ENCODE peak calls at places on chromosomes 16 and 17, in ten cellular contexts. One of them, this sample, is unnamed.

GRCh38 chr16:19168173-19169080 is at the start of gene SYT17:
- DNase-seq in keratinocyte: no peak
- DNase-seq in DND-41: no peak
- DNase-seq in PC-3: peak; percentile 21
- DNase-seq in GM12878: no peak
- DNase-seq in MM.1S: no peak
- DNase-seq in neural progenitor cell: peak; percentile 68
- DNase-seq in HCT116: no peak
- DNase-seq in fibroblast of lung: no peak
- DNase-seq in PC-9: peak; percentile 74
- DNase-seq in this sample: no peak

GRCh38 chr17:39170558-39170957 is 4.6 kb upstream of the ARL5C start:
- DNase-seq in keratinocyte: no peak
- DNase-seq in DND-41: peak; percentile 45
- DNase-seq in PC-3: no peak
- DNase-seq in GM12878: no peak
- DNase-seq in MM.1S: no peak
- DNase-seq in neural progenitor cell: no peak
- DNase-seq in HCT116: no peak
- DNase-seq in fibroblast of lung: no peak
- DNase-seq in PC-9: no peak
- DNase-seq in this sample: no peak

GRCh38 chr16:2529061-2529931 is 1.9 kb downstream of the CEMP1 start:
- DNase-seq in keratinocyte: no peak
- DNase-seq in DND-41: no peak
- DNase-seq in PC-3: peak; percentile 29
- DNase-seq in GM12878: no peak
- DNase-seq in MM.1S: no peak
- DNase-seq in neural progenitor cell: no peak
- DNase-seq in HCT116: no peak
- DNase-seq in fibroblast of lung: no peak
- DNase-seq in PC-9: no peak
- DNase-seq in this sample: no peak

GRCh38 chr17:55726440-55726839 is 3.8 kb upstream of the TMEM100 start:
- DNase-seq in keratinocyte: peak; percentile 30
- DNase-seq in DND-41: no peak
- DNase-seq in PC-3: peak; percentile 70
- DNase-seq in GM12878: no peak
- DNase-seq in MM.1S: no peak
- DNase-seq in neural progenitor cell: no peak
- DNase-seq in HCT116: no peak
- DNase-seq in fibroblast of lung: peak; percentile 93
- DNase-seq in PC-9: no peak
- DNase-seq in this sample: no peak

GRCh38 chr16:85536073-85536410 is 77.1 kb upstream of the GSE1 start:
- DNase-seq in keratinocyte: no peak
- DNase-seq in DND-41: no peak
- DNase-seq in PC-3: no peak
- DNase-seq in GM12878: no peak
- DNase-seq in MM.1S: no peak
- DNase-seq in neural progenitor cell: no peak
- DNase-seq in HCT116: no peak
- DNase-seq in fibroblast of lung: no peak
- DNase-seq in PC-9: no peak
- DNase-seq in this sample: no peak

GRCh38 chr16:61024180-61024900 is 1011.9 kb downstream of the CDH8 start:
- DNase-seq in keratinocyte: no peak
- DNase-seq in DND-41: no peak
- DNase-seq in PC-3: no peak
- DNase-seq in GM12878: no peak
- DNase-seq in MM.1S: no peak
- DNase-seq in neural progenitor cell: peak; percentile 90
- DNase-seq in HCT116: no peak
- DNase-seq in fibroblast of lung: no peak
- DNase-seq in PC-9: no peak
- DNase-seq in this sample: no peak

GRCh38 chr16:80114699-80115098 is 426.1 kb upstream of the DYNLRB2 start:
- DNase-seq in keratinocyte: no peak
- DNase-seq in DND-41: no peak
- DNase-seq in PC-3: no peak
- DNase-seq in GM12878: no peak
- DNase-seq in MM.1S: peak; percentile 25
- DNase-seq in neural progenitor cell: no peak
- DNase-seq in HCT116: no peak
- DNase-seq in fibroblast of lung: peak; percentile 47
- DNase-seq in PC-9: no peak
- DNase-seq in this sample: no peak

GRCh38 chr17:29570521-29570920 is 2.0 kb downstream of the TP53I13 start:
- DNase-seq in keratinocyte: no peak
- DNase-seq in DND-41: peak; percentile 1
- DNase-seq in PC-3: no peak
- DNase-seq in GM12878: no peak
- DNase-seq in MM.1S: no peak
- DNase-seq in neural progenitor cell: no peak
- DNase-seq in HCT116: no peak
- DNase-seq in fibroblast of lung: no peak
- DNase-seq in PC-9: no peak
- DNase-seq in this sample: no peak

GRCh38 chr16:48611329-48612137 is 1.6 kb upstream of the N4BP1 start:
- DNase-seq in keratinocyte: peak; percentile 98
- DNase-seq in DND-41: no peak
- DNase-seq in PC-3: no peak
- DNase-seq in GM12878: peak; percentile 58
- DNase-seq in MM.1S: peak; percentile 50
- DNase-seq in neural progenitor cell: no peak
- DNase-seq in HCT116: no peak
- DNase-seq in fibroblast of lung: no peak
- DNase-seq in PC-9: peak; percentile 26
- DNase-seq in this sample: no peak

GRCh38 chr17:977163-977562 is 2.4 kb downstream of the NXN start:
- DNase-seq in keratinocyte: no peak
- DNase-seq in DND-41: no peak
- DNase-seq in PC-3: no peak
- DNase-seq in GM12878: no peak
- DNase-seq in MM.1S: no peak
- DNase-seq in neural progenitor cell: peak; percentile 26
- DNase-seq in HCT116: no peak
- DNase-seq in fibroblast of lung: peak; percentile 63
- DNase-seq in PC-9: no peak
- DNase-seq in this sample: no peak

GRCh38 chr16:7182510-7183109 is 150.0 kb upstream of the RBFOX1 start:
- DNase-seq in keratinocyte: no peak
- DNase-seq in DND-41: peak; percentile 18
- DNase-seq in PC-3: no peak
- DNase-seq in GM12878: no peak
- DNase-seq in MM.1S: no peak
- DNase-seq in neural progenitor cell: peak; percentile 87
- DNase-seq in HCT116: no peak
- DNase-seq in fibroblast of lung: no peak
- DNase-seq in PC-9: no peak
- DNase-seq in this sample: no peak

GRCh38 chr16:22123759-22124490 is 31.6 kb downstream of the VWA3A start:
- DNase-seq in keratinocyte: no peak
- DNase-seq in DND-41: no peak
- DNase-seq in PC-3: no peak
- DNase-seq in GM12878: no peak
- DNase-seq in MM.1S: no peak
- DNase-seq in neural progenitor cell: no peak
- DNase-seq in HCT116: no peak
- DNase-seq in fibroblast of lung: no peak
- DNase-seq in PC-9: no peak
- DNase-seq in this sample: no peak

GRCh38 chr16:57145046-57145963 is 40.5 kb downstream of the PSME3IP1 start:
- DNase-seq in keratinocyte: no peak
- DNase-seq in DND-41: no peak
- DNase-seq in PC-3: no peak
- DNase-seq in GM12878: no peak
- DNase-seq in MM.1S: no peak
- DNase-seq in neural progenitor cell: no peak
- DNase-seq in HCT116: no peak
- DNase-seq in fibroblast of lung: no peak
- DNase-seq in PC-9: no peak
- DNase-seq in this sample: no peak

GRCh38 chr17:82238562-82239201 is 9.8 kb downstream of the SLC16A3 start:
- DNase-seq in keratinocyte: peak; percentile 66
- DNase-seq in DND-41: peak; percentile 70
- DNase-seq in PC-3: peak; percentile 54
- DNase-seq in GM12878: no peak
- DNase-seq in MM.1S: no peak
- DNase-seq in neural progenitor cell: no peak
- DNase-seq in HCT116: no peak
- DNase-seq in fibroblast of lung: peak; percentile 87
- DNase-seq in PC-9: peak; percentile 79
- DNase-seq in this sample: no peak

GRCh38 chr17:76027159-76027839 is at the start of gene EVPL:
- DNase-seq in keratinocyte: peak; percentile 96
- DNase-seq in DND-41: peak; percentile 30
- DNase-seq in PC-3: peak; percentile 98
- DNase-seq in GM12878: no peak
- DNase-seq in MM.1S: no peak
- DNase-seq in neural progenitor cell: no peak
- DNase-seq in HCT116: peak; percentile 85
- DNase-seq in fibroblast of lung: no peak
- DNase-seq in PC-9: peak; percentile 98
- DNase-seq in this sample: no peak
- H2AFZ ChIP-seq in keratinocyte: peak within 1 kb of the TSS; percentile 73
- H2AFZ ChIP-seq in DND-41: no peak within 1 kb of the TSS
- H2AFZ ChIP-seq in PC-3: peak within 1 kb of the TSS; percentile 86
- H2AFZ ChIP-seq in GM12878: no peak within 1 kb of the TSS
- H2AFZ ChIP-seq in MM.1S: no peak within 1 kb of the TSS
- H2AFZ ChIP-seq in neural progenitor cell: no peak within 1 kb of the TSS
- H2AFZ ChIP-seq in HCT116: no peak within 1 kb of the TSS
- H2AFZ ChIP-seq in fibroblast of lung: no peak within 1 kb of the TSS
- H2AFZ ChIP-seq in PC-9: peak within 1 kb of the TSS; percentile 62
- H2AFZ ChIP-seq in this sample: no peak within 1 kb of the TSS

DNA sequence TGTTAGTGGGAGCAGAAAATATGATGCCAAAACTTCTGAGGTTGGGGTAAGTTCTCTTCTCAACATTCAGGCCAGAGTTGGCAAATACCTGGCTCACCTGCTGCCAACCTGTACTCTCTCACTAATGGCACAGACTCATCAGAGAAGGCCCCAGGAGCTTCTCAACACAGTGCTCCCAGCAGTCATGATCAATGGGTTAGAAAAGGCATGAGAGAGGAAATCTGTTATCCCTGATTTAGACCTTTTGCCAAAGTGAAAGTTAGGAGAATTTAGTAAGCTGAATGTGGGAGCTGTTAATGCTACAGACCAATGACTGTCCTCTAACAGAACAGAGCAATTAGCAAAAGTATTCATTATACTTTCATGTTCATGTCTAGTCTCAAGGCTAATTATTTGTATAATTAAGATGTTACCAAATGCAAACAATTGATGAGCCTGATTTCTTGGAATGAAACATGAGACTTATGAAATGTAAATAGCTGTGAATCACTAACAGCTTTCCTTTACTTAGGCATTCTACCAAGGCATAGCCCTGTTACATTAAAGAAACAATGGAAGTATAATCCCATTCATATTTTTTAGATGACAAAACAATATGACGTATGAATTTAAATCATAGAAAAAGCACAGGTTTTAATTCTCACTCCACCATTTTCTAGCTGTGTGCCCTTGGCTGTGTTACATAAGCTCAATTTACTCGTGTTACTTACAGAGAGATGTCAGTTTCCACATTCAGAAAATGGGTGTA is 68.7 kb upstream of the MARCHF10 start:
- DNase-seq in keratinocyte: no peak
- DNase-seq in DND-41: no peak
- DNase-seq in PC-3: peak; percentile 83
- DNase-seq in GM12878: no peak
- DNase-seq in MM.1S: no peak
- DNase-seq in neural progenitor cell: no peak
- DNase-seq in HCT116: no peak
- DNase-seq in fibroblast of lung: peak; percentile 67
- DNase-seq in PC-9: no peak
- DNase-seq in this sample: no peak
- H3K4me2 ChIP-seq in keratinocyte: peak overlapping the region; percentile 25
- H3K4me2 ChIP-seq in DND-41: no peak overlapping the region
- H3K4me2 ChIP-seq in PC-3: peak overlapping the region; percentile 51
- H3K4me2 ChIP-seq in GM12878: no peak overlapping the region
- H3K4me2 ChIP-seq in MM.1S: no peak overlapping the region
- H3K4me2 ChIP-seq in neural progenitor cell: no peak overlapping the region
- H3K4me2 ChIP-seq in HCT116: no peak overlapping the region
- H3K4me2 ChIP-seq in fibroblast of lung: peak overlapping the region; percentile 63
- H3K4me2 ChIP-seq in PC-9: peak overlapping the region; percentile 67
- H3K4me2 ChIP-seq in this sample: no peak overlapping the region

DNA sequence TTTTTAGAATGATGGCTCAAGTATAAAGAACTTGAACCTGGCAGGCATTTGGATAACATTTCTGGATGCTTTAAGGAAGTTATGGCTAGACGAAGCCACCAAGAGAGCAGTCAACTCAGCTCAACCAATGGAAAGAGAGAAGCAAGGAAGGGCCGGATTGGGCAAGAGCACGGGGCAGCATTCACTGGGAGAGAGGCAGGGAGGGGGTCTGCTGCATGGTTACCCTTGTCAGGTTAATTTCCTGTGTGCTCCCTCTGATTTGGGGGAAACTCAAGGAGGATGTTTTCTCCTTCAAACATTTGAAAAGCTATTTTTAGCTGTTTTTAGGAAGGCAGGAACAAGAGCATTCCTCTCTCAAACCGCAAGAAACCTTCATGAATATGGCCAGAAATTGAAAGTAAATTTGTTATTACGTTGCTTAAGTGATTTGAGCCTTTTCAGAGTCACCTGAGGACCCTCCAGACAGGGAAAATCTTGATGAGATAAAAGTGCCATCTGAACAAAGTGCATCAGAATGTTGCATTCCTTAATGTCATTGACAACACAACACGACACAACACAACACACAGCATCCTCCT is 118.6 kb upstream of the ZFHX3 start:
- DNase-seq in keratinocyte: no peak
- DNase-seq in DND-41: no peak
- DNase-seq in PC-3: no peak
- DNase-seq in GM12878: no peak
- DNase-seq in MM.1S: no peak
- DNase-seq in neural progenitor cell: peak; percentile 32
- DNase-seq in HCT116: no peak
- DNase-seq in fibroblast of lung: peak; percentile 16
- DNase-seq in PC-9: no peak
- DNase-seq in this sample: no peak
- H4K20me1 ChIP-seq in keratinocyte: no peaks in the 10 kb centered on the region
- H4K20me1 ChIP-seq in DND-41: no peaks in the 10 kb centered on the region
- H4K20me1 ChIP-seq in PC-3: no peaks in the 10 kb centered on the region
- H4K20me1 ChIP-seq in GM12878: no peaks in the 10 kb centered on the region
- H4K20me1 ChIP-seq in MM.1S: no peaks in the 10 kb centered on the region
- H4K20me1 ChIP-seq in neural progenitor cell: no peaks in the 10 kb centered on the region
- H4K20me1 ChIP-seq in HCT116: no peaks in the 10 kb centered on the region
- H4K20me1 ChIP-seq in fibroblast of lung: no peaks in the 10 kb centered on the region
- H4K20me1 ChIP-seq in PC-9: no peaks in the 10 kb centered on the region
- H4K20me1 ChIP-seq in this sample: no peaks in the 10 kb centered on the region

DNA sequence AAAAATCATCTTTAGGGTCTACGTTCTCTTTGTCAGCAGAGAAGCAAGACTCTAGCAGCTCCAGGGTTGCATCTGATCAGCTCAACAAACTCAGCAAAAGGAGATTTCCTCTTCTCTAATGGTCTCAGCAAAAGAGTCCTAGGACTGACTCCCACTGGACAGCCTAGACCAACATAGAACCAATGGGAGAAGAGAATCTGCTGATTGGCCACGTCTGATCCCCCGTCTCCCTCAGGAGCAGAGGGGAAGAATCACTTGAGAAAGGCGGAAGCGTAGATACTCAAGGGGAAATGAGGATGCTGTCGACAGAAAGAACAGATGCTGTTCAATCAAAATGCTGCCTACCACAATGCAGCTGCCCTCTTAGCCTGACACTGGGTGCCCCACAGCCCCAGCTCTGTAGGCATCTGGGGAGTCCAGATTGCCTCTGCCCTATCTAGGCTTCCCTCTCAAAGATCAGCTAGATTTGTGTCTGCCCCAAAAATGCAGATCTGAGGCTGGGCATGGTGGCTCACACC is 31.5 kb upstream of the EMP2 start:
- DNase-seq in keratinocyte: no peak
- DNase-seq in DND-41: no peak
- DNase-seq in PC-3: no peak
- DNase-seq in GM12878: no peak
- DNase-seq in MM.1S: no peak
- DNase-seq in neural progenitor cell: peak; percentile 33
- DNase-seq in HCT116: no peak
- DNase-seq in fibroblast of lung: no peak
- DNase-seq in PC-9: no peak
- DNase-seq in this sample: no peak
- H2AFZ ChIP-seq in keratinocyte: no peak overlapping the region
- H2AFZ ChIP-seq in DND-41: no peak overlapping the region
- H2AFZ ChIP-seq in PC-3: no peak overlapping the region
- H2AFZ ChIP-seq in GM12878: no peak overlapping the region
- H2AFZ ChIP-seq in MM.1S: no peak overlapping the region
- H2AFZ ChIP-seq in neural progenitor cell: no peak overlapping the region
- H2AFZ ChIP-seq in HCT116: no peak overlapping the region
- H2AFZ ChIP-seq in fibroblast of lung: no peak overlapping the region
- H2AFZ ChIP-seq in PC-9: no peak overlapping the region
- H2AFZ ChIP-seq in this sample: no peak overlapping the region

This sample was measured in OCI-LY7.